ENCODE peak calls at places on chromosomes 3 and 15, in six cellular contexts. X is spleen, R is Peyer's patch, Z is body of pancreas, G is gastrocnemius medialis, I is breast epithelium. K is an unnamed sample.

GRCh38 chr3:157914882-157915281 is 191.3 kb downstream of the SHOX2 start:
- DNase-seq in X (no peak), R (no peak), Z (no peak), G (no peak), I (no peak), K (no peak)

GRCh38 chr15:100769975-100770340 is 109.7 kb upstream of the ALDH1A3 start:
- DNase-seq in X (peak; percentile 42), R (no peak), Z (no peak), G (no peak), I (peak; percentile 25), K (no peak)

GRCh38 chr3:196640501-196640968 is 1.0 kb downstream of the NRROS start:
- DNase-seq in X (no peak), R (no peak), Z (no peak), G (no peak), I (no peak), K (no peak)

GRCh38 chr15:67137951-67138935 is 72.8 kb downstream of the SMAD3 start:
- DNase-seq in X (no peak), R (no peak), Z (no peak), G (no peak), I (no peak), K (no peak)

GRCh38 chr15:98330692-98331435 is 317.5 kb upstream of the IGF1R start:
- DNase-seq in X (no peak), R (no peak), Z (no peak), G (no peak), I (no peak), K (no peak)

GRCh38 chr3:61250784-61251173 is 473 bp downstream of the FHIT start:
- DNase-seq in X (no peak), R (no peak), Z (peak; percentile 37), G (peak; percentile 33), I (peak; percentile 66), K (peak; percentile 8)

GRCh38 chr15:29568840-29569532 is 253.3 kb downstream of the TJP1 start:
- DNase-seq in X (no peak), R (peak; percentile 63), Z (peak; percentile 77), G (no peak), I (no peak), K (no peak)

GRCh38 chr3:150844484-150844883 is 60.8 kb downstream of the MINDY4B start:
- DNase-seq in X (no peak), R (no peak), Z (no peak), G (no peak), I (no peak), K (no peak)

GRCh38 chr3:175493296-175493695 is 634.2 kb downstream of the NAALADL2 start:
- DNase-seq in X (no peak), R (no peak), Z (no peak), G (no peak), I (no peak), K (no peak)

GRCh38 chr3:52471371-52472238 is 16.2 kb downstream of the NISCH start:
- DNase-seq in X (peak; percentile 85), R (peak; percentile 67), Z (peak; percentile 73), G (peak; percentile 91), I (peak; percentile 80), K (no peak)

GRCh38 chr3:177162742-177163141 is 34.5 kb downstream of the TBL1XR1 start:
- DNase-seq in X (no peak), R (no peak), Z (no peak), G (no peak), I (no peak), K (no peak)

GRCh38 chr3:11574981-11575669 is 68.6 kb downstream of the VGLL4 start:
- DNase-seq in X (no peak), R (no peak), Z (no peak), G (no peak), I (no peak), K (no peak)

GRCh38 chr3:71247221-71247947 is 336.1 kb downstream of the FOXP1 start:
- DNase-seq in X (no peak), R (no peak), Z (peak; percentile 53), G (no peak), I (no peak), K (no peak)

GRCh38 chr3:195748661-195749060 is 27.9 kb downstream of the MUC20 start:
- DNase-seq in X (peak; percentile 66), R (peak; percentile 46), Z (no peak), G (no peak), I (no peak), K (no peak)

GRCh38 chr15:90268415-90268814 is 2.9 kb downstream of the NGRN start:
- DNase-seq in X (no peak), R (no peak), Z (no peak), G (no peak), I (no peak), K (no peak)

GRCh38 chr3:86890997-86891396 is 100.0 kb downstream of the VGLL3 start:
- DNase-seq in X (no peak), R (no peak), Z (no peak), G (no peak), I (no peak), K (no peak)

GRCh38 chr15:101044625-101045235 is 125.6 kb downstream of the LRRK1 start:
- DNase-seq in X (peak; percentile 24), R (no peak), Z (no peak), G (no peak), I (no peak), K (no peak)

GRCh38 chr15:77818484-77819270 is 186.0 kb upstream of the LINGO1 start:
- DNase-seq in X (no peak), R (no peak), Z (no peak), G (no peak), I (no peak), K (no peak)

GRCh38 chr3:13013151-13013561 is 60.1 kb downstream of the IQSEC1 start:
- DNase-seq in X (peak; percentile 86), R (peak; percentile 46), Z (no peak), G (no peak), I (no peak), K (no peak)

GRCh38 chr3:123642182-123642956 is 57.5 kb upstream of the HACD2 start:
- DNase-seq in X (peak; percentile 77), R (peak; percentile 74), Z (peak; percentile 79), G (peak; percentile 24), I (no peak), K (no peak)

GRCh38 chr15:37984368-37984767 is 49.9 kb downstream of the TMCO5A start:
- DNase-seq in X (no peak), R (no peak), Z (no peak), G (no peak), I (no peak), K (no peak)

GRCh38 chr15:62922514-62922913 is 120.0 kb upstream of the TPM1 start:
- DNase-seq in X (no peak), R (no peak), Z (no peak), G (no peak), I (no peak), K (no peak)

GRCh38 chr15:62927196-62927595 is 115.4 kb upstream of the TPM1 start:
- DNase-seq in X (no peak), R (no peak), Z (no peak), G (no peak), I (no peak), K (no peak)

GRCh38 chr15:62928996-62929350 is 113.6 kb upstream of the TPM1 start:
- DNase-seq in X (no peak), R (no peak), Z (no peak), G (no peak), I (no peak), K (no peak)

GRCh38 chr15:62928242-62928995 is 114.1 kb upstream of the TPM1 start:
- DNase-seq in X (no peak), R (no peak), Z (no peak), G (no peak), I (no peak), K (no peak)

GRCh38 chr15:62925875-62926274 is 116.7 kb upstream of the TPM1 start:
- DNase-seq in X (no peak), R (no peak), Z (no peak), G (no peak), I (no peak), K (no peak)
- H3K4me3 ChIP-seq in X (no peak overlapping the region), R (no peak overlapping the region), Z (no peak overlapping the region), G (no peak overlapping the region), I (no peak overlapping the region), K (no peak overlapping the region)

DNA sequence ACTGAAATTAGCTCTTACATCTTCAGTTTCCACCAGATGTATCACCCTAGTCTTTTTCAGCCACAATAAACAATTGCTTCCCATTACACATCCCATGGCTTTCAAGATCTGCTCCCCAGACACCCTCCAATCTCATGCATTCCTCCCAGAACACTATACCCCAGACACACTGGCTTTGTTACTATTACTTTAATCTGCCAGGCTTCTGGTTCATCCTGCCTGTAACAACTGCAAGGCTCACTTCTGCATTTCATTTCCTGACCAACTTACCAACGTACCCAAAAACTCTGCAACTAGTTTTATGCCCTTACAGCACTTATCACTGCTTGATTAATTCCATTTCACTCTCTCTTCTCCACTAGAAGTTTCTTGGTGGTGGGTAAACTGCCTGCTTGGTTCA is 2.9 kb downstream of the RPL22L1 start:
- DNase-seq in X (no peak), R (no peak), Z (no peak), G (no peak), I (no peak), K (no peak)
- TF ChIP-seq POLR2A in X (no peak), R (no peak), Z (no peak), G (no peak), I (no peak), K (no peak)

DNA sequence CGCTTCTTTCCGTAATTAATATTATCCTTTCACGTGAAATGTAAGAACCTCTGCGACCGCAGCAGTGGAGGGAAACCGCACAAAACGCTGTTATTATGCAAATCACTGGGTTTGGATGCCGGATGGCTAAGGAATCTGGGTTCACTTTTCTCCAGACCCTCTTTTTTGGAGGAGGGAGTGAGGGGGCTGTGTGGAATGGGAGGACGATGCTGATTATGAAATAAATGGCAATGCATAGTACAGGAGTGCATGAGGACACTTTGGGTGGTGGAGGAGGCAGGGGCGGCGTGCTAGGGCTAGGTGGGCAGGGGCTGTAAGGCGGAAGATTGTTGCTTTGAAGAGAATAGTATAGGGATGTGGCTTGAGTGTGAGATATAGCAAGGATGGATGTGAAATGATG is 1.8 kb downstream of the CADM2 start:
- DNase-seq in X (no peak), R (no peak), Z (no peak), G (no peak), I (no peak), K (no peak)
- H3K4me3 ChIP-seq in X (no peak overlapping the region), R (no peak overlapping the region), Z (no peak overlapping the region), G (peak overlapping the region; percentile 68), I (peak overlapping the region; percentile 61), K (no peak overlapping the region)

GRCh38 chr3:182533394-182533793 is 259.9 kb upstream of the ATP11B start:
- DNase-seq in X (no peak), R (no peak), Z (no peak), G (no peak), I (no peak), K (no peak)

GRCh38 chr3:182525975-182526374 is 267.3 kb upstream of the ATP11B start:
- DNase-seq in X (no peak), R (no peak), Z (no peak), G (no peak), I (no peak), K (no peak)

GRCh38 chr3:182524711-182525401 is 268.4 kb upstream of the ATP11B start:
- DNase-seq in X (no peak), R (no peak), Z (no peak), G (no peak), I (no peak), K (no peak)

GRCh38 chr3:182527745-182528144 is 265.6 kb upstream of the ATP11B start:
- DNase-seq in X (no peak), R (no peak), Z (no peak), G (no peak), I (no peak), K (no peak)

DNA sequence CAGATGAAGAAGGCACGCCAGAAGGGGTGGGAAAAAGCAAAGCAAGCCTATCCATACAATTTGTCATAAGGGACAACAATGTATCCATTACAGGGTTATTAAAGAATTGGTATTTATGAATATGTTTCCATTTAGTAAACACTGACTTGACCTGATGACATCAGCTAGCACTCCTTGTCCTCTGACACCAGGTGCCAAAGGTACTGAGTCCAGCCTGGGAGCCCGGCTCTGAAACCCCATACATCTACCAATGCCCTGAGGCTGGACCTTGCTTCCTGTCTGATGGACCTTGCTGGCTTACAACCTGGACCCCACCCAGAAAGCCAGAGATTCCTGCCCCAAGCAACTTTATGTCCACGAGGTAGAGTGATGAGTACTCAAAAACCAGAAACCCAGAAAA is 263.0 kb upstream of the ATP11B start:
- DNase-seq in X (no peak), R (peak; percentile 55), Z (no peak), G (no peak), I (no peak), K (no peak)
- TF ChIP-seq POLR2A in X (no peak), R (no peak), Z (no peak), G (no peak), I (no peak), K (no peak)